ENCODE peak calls at places on chromosomes 5 and 9, in five cellular contexts. One of them, this sample, is unnamed.

GRCh38 chr5:160774646-160775313 is 77.2 kb downstream of the ATP10B start:
- DNase-seq in aorta: no peak
- DNase-seq in Panc1: no peak
- DNase-seq in CD8-positive, alpha-beta memory T cell: no peak
- DNase-seq in body of pancreas: no peak
- DNase-seq in this sample: no peak

GRCh38 chr9:34553511-34554021 is 30.8 kb upstream of the ENHO start:
- DNase-seq in aorta: peak
- DNase-seq in Panc1: no peak
- DNase-seq in CD8-positive, alpha-beta memory T cell: no peak
- DNase-seq in body of pancreas: no peak
- DNase-seq in this sample: no peak

GRCh38 chr9:133534346-133535284 is at the start of gene ADAMTSL2:
- DNase-seq in aorta: peak
- DNase-seq in Panc1: no peak
- DNase-seq in CD8-positive, alpha-beta memory T cell: peak
- DNase-seq in body of pancreas: peak
- DNase-seq in this sample: peak

GRCh38 chr5:180187767-180188166 is 21.2 kb downstream of the RASGEF1C start:
- DNase-seq in aorta: no peak
- DNase-seq in Panc1: no peak
- DNase-seq in CD8-positive, alpha-beta memory T cell: no peak
- DNase-seq in body of pancreas: no peak
- DNase-seq in this sample: no peak

GRCh38 chr9:124559871-124560270 is 52.7 kb upstream of the NR5A1 start:
- DNase-seq in aorta: no peak
- DNase-seq in Panc1: no peak
- DNase-seq in CD8-positive, alpha-beta memory T cell: no peak
- DNase-seq in body of pancreas: no peak
- DNase-seq in this sample: no peak

GRCh38 chr5:131163315-131164119 is 1.5 kb downstream of the HINT1 start:
- DNase-seq in aorta: no peak
- DNase-seq in Panc1: no peak
- DNase-seq in CD8-positive, alpha-beta memory T cell: no peak
- DNase-seq in body of pancreas: no peak
- DNase-seq in this sample: no peak

GRCh38 chr5:16147179-16147900 is 32.3 kb downstream of the MARCHF11 start:
- DNase-seq in aorta: no peak
- DNase-seq in Panc1: no peak
- DNase-seq in CD8-positive, alpha-beta memory T cell: no peak
- DNase-seq in body of pancreas: no peak
- DNase-seq in this sample: no peak

GRCh38 chr5:144236479-144236878 is 65.8 kb downstream of the KCTD16 start:
- DNase-seq in aorta: no peak
- DNase-seq in Panc1: no peak
- DNase-seq in CD8-positive, alpha-beta memory T cell: no peak
- DNase-seq in body of pancreas: no peak
- DNase-seq in this sample: no peak

GRCh38 chr5:35671516-35671915 is 53.9 kb downstream of the SPEF2 start:
- DNase-seq in aorta: no peak
- DNase-seq in Panc1: no peak
- DNase-seq in CD8-positive, alpha-beta memory T cell: peak
- DNase-seq in body of pancreas: no peak
- DNase-seq in this sample: no peak

GRCh38 chr5:79800979-79801827 is 111.6 kb downstream of the CMYA5 start:
- DNase-seq in aorta: no peak
- DNase-seq in Panc1: no peak
- DNase-seq in CD8-positive, alpha-beta memory T cell: no peak
- DNase-seq in body of pancreas: no peak
- DNase-seq in this sample: no peak

GRCh38 chr9:86135374-86135773 is 36.0 kb upstream of the GOLM1 start:
- DNase-seq in aorta: no peak
- DNase-seq in Panc1: no peak
- DNase-seq in CD8-positive, alpha-beta memory T cell: no peak
- DNase-seq in body of pancreas: no peak
- DNase-seq in this sample: no peak

GRCh38 chr5:179454354-179454753 is 96.0 kb upstream of the RUFY1 start:
- DNase-seq in aorta: no peak
- DNase-seq in Panc1: no peak
- DNase-seq in CD8-positive, alpha-beta memory T cell: no peak
- DNase-seq in body of pancreas: no peak
- DNase-seq in this sample: no peak

GRCh38 chr5:1375871-1376850 is 31.3 kb upstream of the CLPTM1L start:
- DNase-seq in aorta: no peak
- DNase-seq in Panc1: no peak
- DNase-seq in CD8-positive, alpha-beta memory T cell: no peak
- DNase-seq in body of pancreas: no peak
- DNase-seq in this sample: no peak

GRCh38 chr5:93099902-93100347 is 481.1 kb downstream of the NR2F1-AS1 start:
- DNase-seq in aorta: no peak
- DNase-seq in Panc1: no peak
- DNase-seq in CD8-positive, alpha-beta memory T cell: no peak
- DNase-seq in body of pancreas: no peak
- DNase-seq in this sample: no peak

GRCh38 chr5:89723907-89724306 is 685.6 kb downstream of the CETN3 start:
- DNase-seq in aorta: no peak
- DNase-seq in Panc1: no peak
- DNase-seq in CD8-positive, alpha-beta memory T cell: no peak
- DNase-seq in body of pancreas: no peak
- DNase-seq in this sample: no peak

GRCh38 chr5:143705416-143705815 is 106.5 kb upstream of the HMHB1 start:
- DNase-seq in aorta: no peak
- DNase-seq in Panc1: no peak
- DNase-seq in CD8-positive, alpha-beta memory T cell: no peak
- DNase-seq in body of pancreas: no peak
- DNase-seq in this sample: no peak

GRCh38 chr5:75236322-75237316 is at the start of gene ANKRD31:
- DNase-seq in aorta: peak
- DNase-seq in Panc1: peak
- DNase-seq in CD8-positive, alpha-beta memory T cell: peak
- DNase-seq in body of pancreas: peak
- DNase-seq in this sample: peak

GRCh38 chr5:6159864-6160199 is 218.5 kb downstream of the MED10 start:
- DNase-seq in aorta: no peak
- DNase-seq in Panc1: no peak
- DNase-seq in CD8-positive, alpha-beta memory T cell: no peak
- DNase-seq in body of pancreas: no peak
- DNase-seq in this sample: no peak

GRCh38 chr5:105428461-105429129 is 1866.0 kb upstream of the NUDT12 start:
- DNase-seq in aorta: no peak
- DNase-seq in Panc1: no peak
- DNase-seq in CD8-positive, alpha-beta memory T cell: no peak
- DNase-seq in body of pancreas: no peak
- DNase-seq in this sample: no peak

GRCh38 chr5:75951158-75951557 is 132.0 kb upstream of the SV2C start:
- DNase-seq in aorta: no peak
- DNase-seq in Panc1: no peak
- DNase-seq in CD8-positive, alpha-beta memory T cell: no peak
- DNase-seq in body of pancreas: no peak
- DNase-seq in this sample: no peak

GRCh38 chr9:106322741-106323140 is 540.2 kb upstream of the ZNF462 start:
- DNase-seq in aorta: no peak
- DNase-seq in Panc1: no peak
- DNase-seq in CD8-positive, alpha-beta memory T cell: no peak
- DNase-seq in body of pancreas: no peak
- DNase-seq in this sample: no peak

GRCh38 chr5:64637144-64637543 is 53.2 kb upstream of the SHISAL2B start:
- DNase-seq in aorta: no peak
- DNase-seq in Panc1: no peak
- DNase-seq in CD8-positive, alpha-beta memory T cell: no peak
- DNase-seq in body of pancreas: no peak
- DNase-seq in this sample: no peak

GRCh38 chr5:10525124-10525495 is 38.8 kb upstream of the ANKRD33B start:
- DNase-seq in aorta: no peak
- DNase-seq in Panc1: no peak
- DNase-seq in CD8-positive, alpha-beta memory T cell: no peak
- DNase-seq in body of pancreas: no peak
- DNase-seq in this sample: no peak

GRCh38 chr9:27157086-27157485 is 48.1 kb downstream of the TEK start:
- DNase-seq in aorta: no peak
- DNase-seq in Panc1: no peak
- DNase-seq in CD8-positive, alpha-beta memory T cell: no peak
- DNase-seq in body of pancreas: no peak
- DNase-seq in this sample: no peak

GRCh38 chr9:137621131-137621757 is 2.4 kb downstream of the EHMT1 start:
- DNase-seq in aorta: no peak
- DNase-seq in Panc1: no peak
- DNase-seq in CD8-positive, alpha-beta memory T cell: no peak
- DNase-seq in body of pancreas: no peak
- DNase-seq in this sample: no peak

GRCh38 chr5:61311836-61312808 is 19.9 kb upstream of the ZSWIM6 start:
- DNase-seq in aorta: no peak
- DNase-seq in Panc1: peak
- DNase-seq in CD8-positive, alpha-beta memory T cell: no peak
- DNase-seq in body of pancreas: no peak
- DNase-seq in this sample: no peak

GRCh38 chr9:120944434-120945125 is 18.0 kb upstream of the TRAF1 start:
- DNase-seq in aorta: no peak
- DNase-seq in Panc1: no peak
- DNase-seq in CD8-positive, alpha-beta memory T cell: no peak
- DNase-seq in body of pancreas: no peak
- DNase-seq in this sample: no peak

GRCh38 chr9:28758971-28759370 is 1185.7 kb upstream of the C9orf72 start:
- DNase-seq in aorta: no peak
- DNase-seq in Panc1: no peak
- DNase-seq in CD8-positive, alpha-beta memory T cell: no peak
- DNase-seq in body of pancreas: no peak
- DNase-seq in this sample: no peak

GRCh38 chr9:137876781-137877386 is 698 bp upstream of the CACNA1B start:
- DNase-seq in aorta: no peak
- DNase-seq in Panc1: no peak
- DNase-seq in CD8-positive, alpha-beta memory T cell: no peak
- DNase-seq in body of pancreas: no peak
- DNase-seq in this sample: no peak

GRCh38 chr9:134917431-134918373 is at the start of gene FCN1:
- DNase-seq in aorta: no peak
- DNase-seq in Panc1: no peak
- DNase-seq in CD8-positive, alpha-beta memory T cell: no peak
- DNase-seq in body of pancreas: no peak
- DNase-seq in this sample: no peak

GRCh38 chr5:26847041-26847736 is 191.2 kb downstream of the CDH9 start:
- DNase-seq in aorta: no peak
- DNase-seq in Panc1: peak
- DNase-seq in CD8-positive, alpha-beta memory T cell: no peak
- DNase-seq in body of pancreas: no peak
- DNase-seq in this sample: no peak

DNA sequence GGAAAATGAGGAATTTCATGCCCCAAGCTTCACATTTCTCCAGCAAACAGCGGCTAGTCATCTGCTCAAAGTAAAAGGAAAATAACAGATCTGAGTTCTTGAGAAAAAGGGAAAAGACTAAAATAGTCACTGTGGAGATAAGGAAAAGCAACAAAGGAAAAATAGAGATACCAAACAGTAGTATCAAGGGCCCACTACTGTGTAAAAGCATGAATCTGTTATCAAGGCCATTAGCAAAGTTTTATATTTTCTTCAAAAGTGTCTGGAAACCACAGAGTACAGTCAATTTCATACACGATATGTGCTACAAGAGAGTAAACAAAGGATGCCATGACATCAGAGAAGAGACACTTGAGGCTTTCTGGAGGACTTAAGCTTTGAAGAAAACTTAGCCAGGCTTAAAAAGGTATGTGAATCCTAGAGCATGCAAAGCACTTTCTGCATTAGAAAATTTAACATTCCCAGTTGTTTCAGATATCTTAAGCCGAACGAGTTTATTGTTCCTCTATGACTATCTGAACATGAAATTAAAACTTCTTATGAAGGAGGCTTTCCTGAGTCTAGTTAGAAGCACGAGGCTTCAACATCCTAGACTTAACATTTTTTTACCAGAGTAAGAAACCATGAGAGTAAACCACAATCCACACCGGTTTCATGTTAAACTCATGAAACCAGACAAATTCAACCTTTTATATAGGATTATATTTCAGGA is 1.2 kb downstream of the TTC33 start:
- DNase-seq in aorta: no peak
- DNase-seq in Panc1: no peak
- DNase-seq in CD8-positive, alpha-beta memory T cell: peak
- DNase-seq in body of pancreas: no peak
- DNase-seq in this sample: no peak
- H3K27ac ChIP-seq in aorta: peak
- H3K27ac ChIP-seq in Panc1: peak
- H3K27ac ChIP-seq in CD8-positive, alpha-beta memory T cell: peak
- H3K27ac ChIP-seq in body of pancreas: peak
- H3K27ac ChIP-seq in this sample: peak

DNA sequence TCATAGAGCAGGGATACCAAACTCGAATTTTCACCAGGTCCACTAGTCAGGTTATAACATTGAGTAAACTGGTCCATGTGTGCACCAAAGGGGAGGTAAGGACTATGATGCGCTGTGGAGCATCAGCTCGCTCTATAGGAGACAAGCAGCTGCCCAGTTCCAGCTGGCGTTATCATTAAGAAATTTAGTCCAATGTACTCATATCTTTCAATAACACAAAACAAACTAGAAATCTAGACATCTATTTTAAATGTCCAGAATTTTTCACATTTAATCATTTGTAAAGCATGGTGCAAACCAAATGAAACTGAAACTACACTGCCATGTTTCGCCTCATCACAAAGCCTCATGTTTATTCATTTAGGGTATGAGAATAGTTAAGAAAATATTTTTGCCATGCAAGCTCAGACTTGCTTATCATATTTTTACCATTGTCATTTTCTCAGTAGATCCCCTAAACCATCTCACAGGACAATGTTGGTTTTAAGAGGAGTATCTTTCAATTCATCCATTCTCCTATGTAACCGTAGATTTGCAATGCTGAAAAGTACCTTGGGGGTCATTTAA is 50.9 kb downstream of the ZNF474 start:
- DNase-seq in aorta: no peak
- DNase-seq in Panc1: no peak
- DNase-seq in CD8-positive, alpha-beta memory T cell: no peak
- DNase-seq in body of pancreas: no peak
- DNase-seq in this sample: no peak
- H3K27ac ChIP-seq in aorta: no peak
- H3K27ac ChIP-seq in Panc1: no peak
- H3K27ac ChIP-seq in CD8-positive, alpha-beta memory T cell: no peak
- H3K27ac ChIP-seq in body of pancreas: no peak
- H3K27ac ChIP-seq in this sample: no peak

GRCh38 chr5:116472274-116472673 is 102.3 kb downstream of the SEMA6A start:
- DNase-seq in aorta: no peak
- DNase-seq in Panc1: no peak
- DNase-seq in CD8-positive, alpha-beta memory T cell: no peak
- DNase-seq in body of pancreas: no peak
- DNase-seq in this sample: no peak
- H3K27ac ChIP-seq in aorta: no peak
- H3K27ac ChIP-seq in Panc1: no peak
- H3K27ac ChIP-seq in CD8-positive, alpha-beta memory T cell: no peak
- H3K27ac ChIP-seq in body of pancreas: no peak
- H3K27ac ChIP-seq in this sample: no peak

DNA sequence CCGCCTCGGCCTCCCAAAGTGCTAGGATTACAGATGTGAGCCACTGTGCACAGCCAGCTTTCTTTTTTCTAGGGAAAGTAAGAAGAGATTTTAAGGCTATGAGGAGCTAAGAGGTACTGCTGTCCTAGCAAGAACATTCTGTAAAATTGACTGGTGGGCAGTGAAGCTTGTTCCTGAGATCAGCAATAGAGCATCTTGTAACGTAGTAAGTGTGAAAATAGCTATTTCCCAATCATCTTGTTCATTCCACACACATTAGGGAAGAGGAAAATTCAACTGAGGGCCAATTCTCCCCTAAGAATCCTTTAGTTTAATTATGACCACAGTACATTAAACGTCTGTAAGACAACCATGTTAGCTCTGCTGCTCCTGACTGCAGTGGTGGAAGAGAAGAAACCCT is 246.3 kb downstream of the EFNA5 start:
- DNase-seq in aorta: no peak
- DNase-seq in Panc1: no peak
- DNase-seq in CD8-positive, alpha-beta memory T cell: no peak
- DNase-seq in body of pancreas: no peak
- DNase-seq in this sample: no peak
- H3K27ac ChIP-seq in aorta: no peak
- H3K27ac ChIP-seq in Panc1: peak
- H3K27ac ChIP-seq in CD8-positive, alpha-beta memory T cell: no peak
- H3K27ac ChIP-seq in body of pancreas: no peak
- H3K27ac ChIP-seq in this sample: no peak

This sample was measured in heart left ventricle.